ENCODE peak calls at places on chromosomes 7 and 10, in five cellular contexts. One of them, this sample, is unnamed.

GRCh38 chr7:24786941-24787340 is 29.7 kb upstream of the GSDME start:
- DNase-seq in H9: no peak
- DNase-seq in mesendoderm: peak; percentile 16
- DNase-seq in mesenchymal stem cell: peak; percentile 88
- DNase-seq in IMR-90: peak; percentile 99
- DNase-seq in this sample: no peak

GRCh38 chr7:44274623-44274975 is 50.8 kb downstream of the CAMK2B start:
- DNase-seq in IMR-90: no peak
- DNase-seq in mesenchymal stem cell: no peak
- DNase-seq in H9: no peak
- DNase-seq in mesendoderm: no peak
- DNase-seq in this sample: no peak

GRCh38 chr10:132867801-132868644 is 74.3 kb downstream of the CFAP46 start:
- DNase-seq in mesenchymal stem cell: no peak
- DNase-seq in IMR-90: no peak
- DNase-seq in mesendoderm: no peak
- DNase-seq in H9: peak; percentile 23
- DNase-seq in this sample: no peak

GRCh38 chr7:111877931-111878330 is 315.6 kb upstream of the IMMP2L start:
- DNase-seq in mesendoderm: no peak
- DNase-seq in H9: no peak
- DNase-seq in mesenchymal stem cell: no peak
- DNase-seq in IMR-90: no peak
- DNase-seq in this sample: no peak

GRCh38 chr10:46229144-46229563 is 57.6 kb upstream of the ANTXRL start:
- DNase-seq in IMR-90: no peak
- DNase-seq in H9: peak; percentile 67
- DNase-seq in mesendoderm: peak; percentile 84
- DNase-seq in mesenchymal stem cell: peak; percentile 18
- DNase-seq in this sample: peak; percentile 47

GRCh38 chr10:125700355-125700911 is 17.5 kb upstream of the TEX36 start:
- DNase-seq in H9: no peak
- DNase-seq in mesenchymal stem cell: no peak
- DNase-seq in IMR-90: peak; percentile 53
- DNase-seq in mesendoderm: no peak
- DNase-seq in this sample: no peak

GRCh38 chr7:23268167-23268566 is 21.6 kb downstream of the GPNMB start:
- DNase-seq in mesendoderm: no peak
- DNase-seq in IMR-90: no peak
- DNase-seq in mesenchymal stem cell: no peak
- DNase-seq in H9: no peak
- DNase-seq in this sample: no peak

GRCh38 chr7:44533301-44534055 is 7.7 kb downstream of the NPC1L1 start:
- DNase-seq in H9: no peak
- DNase-seq in IMR-90: peak; percentile 41
- DNase-seq in mesenchymal stem cell: peak; percentile 71
- DNase-seq in mesendoderm: no peak
- DNase-seq in this sample: no peak

GRCh38 chr7:1055084-1055450 is 10.7 kb downstream of the GPR146 start:
- DNase-seq in mesendoderm: no peak
- DNase-seq in IMR-90: peak; percentile 26
- DNase-seq in H9: no peak
- DNase-seq in mesenchymal stem cell: no peak
- DNase-seq in this sample: no peak

GRCh38 chr10:120578123-120578522 is 121.1 kb downstream of the PLPP4 start:
- DNase-seq in mesenchymal stem cell: no peak
- DNase-seq in mesendoderm: no peak
- DNase-seq in H9: no peak
- DNase-seq in IMR-90: no peak
- DNase-seq in this sample: no peak

GRCh38 chr7:21253740-21254687 is 173.9 kb upstream of the SP4 start:
- DNase-seq in H9: peak; percentile 77
- DNase-seq in mesendoderm: peak; percentile 91
- DNase-seq in IMR-90: peak; percentile 26
- DNase-seq in mesenchymal stem cell: peak; percentile 69
- DNase-seq in this sample: peak; percentile 85

GRCh38 chr10:79475877-79476276 is 30.5 kb upstream of the ZCCHC24 start:
- DNase-seq in mesenchymal stem cell: no peak
- DNase-seq in mesendoderm: no peak
- DNase-seq in H9: no peak
- DNase-seq in IMR-90: no peak
- DNase-seq in this sample: no peak

GRCh38 chr10:109205929-109206585 is 717.3 kb downstream of the XPNPEP1 start:
- DNase-seq in IMR-90: peak; percentile 93
- DNase-seq in mesenchymal stem cell: peak; percentile 80
- DNase-seq in H9: no peak
- DNase-seq in mesendoderm: peak; percentile 77
- DNase-seq in this sample: no peak

GRCh38 chr7:32119790-32120196 is 49.6 kb upstream of the PDE1C start:
- DNase-seq in H9: peak; percentile 36
- DNase-seq in mesendoderm: peak; percentile 27
- DNase-seq in IMR-90: no peak
- DNase-seq in mesenchymal stem cell: no peak
- DNase-seq in this sample: no peak

GRCh38 chr10:72692897-72693598 is 1.1 kb downstream of the MCU start:
- DNase-seq in mesenchymal stem cell: peak; percentile 46
- DNase-seq in mesendoderm: peak; percentile 34
- DNase-seq in H9: no peak
- DNase-seq in IMR-90: peak; percentile 18
- DNase-seq in this sample: no peak

DNA sequence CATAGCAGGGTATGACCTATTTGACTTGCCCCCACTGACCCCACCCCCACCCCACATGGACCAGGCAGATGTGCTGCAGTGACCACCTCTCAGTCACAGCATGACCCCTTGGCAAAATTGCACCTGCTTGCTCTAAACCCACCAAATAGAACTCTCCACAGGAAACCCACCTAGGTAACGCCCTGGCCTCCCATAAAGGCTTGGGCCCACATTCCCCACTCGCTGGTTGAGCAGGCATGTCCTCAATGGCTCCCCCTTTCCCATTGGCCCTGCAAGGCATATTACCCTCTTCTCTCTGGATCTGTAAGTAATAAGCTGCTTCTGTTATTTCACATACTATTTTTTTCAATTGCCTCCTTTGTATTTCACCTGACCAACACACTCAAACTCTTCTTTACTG is 2.7 kb downstream of the IFIT1 start:
- DNase-seq in mesenchymal stem cell: no peak
- DNase-seq in H9: no peak
- DNase-seq in IMR-90: no peak
- DNase-seq in mesendoderm: no peak
- DNase-seq in this sample: no peak
- H2AK5ac ChIP-seq in mesenchymal stem cell: no peak overlapping the region
- H2AK5ac ChIP-seq in H9: no peak overlapping the region
- H2AK5ac ChIP-seq in IMR-90: peak overlapping the region; percentile 38
- H2AK5ac ChIP-seq in mesendoderm: no peak overlapping the region
- H2AK5ac ChIP-seq in this sample: no peak overlapping the region

DNA sequence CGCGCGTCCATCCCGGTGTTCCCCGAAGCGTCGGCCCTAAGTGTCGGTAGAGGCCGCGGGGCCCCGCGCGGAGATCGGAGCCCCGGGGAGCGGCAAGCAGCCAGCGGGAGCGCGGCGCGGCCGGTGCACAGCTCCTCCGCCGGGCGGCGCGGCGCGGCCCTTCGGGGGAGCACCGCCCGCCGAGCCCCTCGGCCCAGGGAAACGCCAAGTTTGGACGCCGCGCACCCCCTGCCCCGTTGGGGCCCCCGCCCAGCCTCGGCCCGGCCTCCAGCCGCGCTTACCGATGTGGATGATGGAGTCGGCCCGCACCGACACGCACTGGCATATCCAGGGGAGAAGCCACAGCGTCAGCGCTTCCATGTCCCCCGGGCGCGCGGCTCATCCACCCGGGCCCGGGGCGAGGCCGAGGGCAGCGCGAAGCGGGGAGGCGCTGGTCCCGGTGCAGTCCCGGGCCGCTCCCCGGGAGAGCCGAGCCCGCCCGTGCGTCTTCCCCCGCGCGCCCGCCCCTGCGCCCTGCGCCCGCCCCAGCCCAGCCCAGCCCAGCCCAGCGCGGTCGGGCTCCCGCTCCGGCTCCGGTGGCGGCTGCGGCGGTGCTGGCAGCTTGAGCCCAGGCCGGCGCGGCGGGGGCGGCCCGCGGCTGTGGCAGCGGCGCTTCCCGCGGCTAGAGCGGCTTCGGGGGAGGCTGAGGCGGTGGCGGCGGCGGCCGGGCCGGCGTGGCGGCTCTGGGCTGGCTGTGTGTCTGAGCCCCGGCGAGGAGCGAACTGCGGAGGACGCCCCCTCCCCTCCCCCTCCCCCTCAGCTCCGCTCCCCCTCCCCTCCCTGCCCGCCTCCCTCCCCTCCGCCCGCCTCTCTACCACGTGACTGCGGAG is at the start of gene GRID1:
- DNase-seq in H9: peak; percentile 74
- DNase-seq in mesenchymal stem cell: peak; percentile 6
- DNase-seq in mesendoderm: peak; percentile 56
- DNase-seq in IMR-90: no peak
- DNase-seq in this sample: no peak
- H2AK5ac ChIP-seq in H9: no peak within 1 kb of the TSS
- H2AK5ac ChIP-seq in mesenchymal stem cell: no peak within 1 kb of the TSS
- H2AK5ac ChIP-seq in mesendoderm: no peak within 1 kb of the TSS
- H2AK5ac ChIP-seq in IMR-90: no peak within 1 kb of the TSS
- H2AK5ac ChIP-seq in this sample: peak within 1 kb of the TSS; percentile 90

DNA sequence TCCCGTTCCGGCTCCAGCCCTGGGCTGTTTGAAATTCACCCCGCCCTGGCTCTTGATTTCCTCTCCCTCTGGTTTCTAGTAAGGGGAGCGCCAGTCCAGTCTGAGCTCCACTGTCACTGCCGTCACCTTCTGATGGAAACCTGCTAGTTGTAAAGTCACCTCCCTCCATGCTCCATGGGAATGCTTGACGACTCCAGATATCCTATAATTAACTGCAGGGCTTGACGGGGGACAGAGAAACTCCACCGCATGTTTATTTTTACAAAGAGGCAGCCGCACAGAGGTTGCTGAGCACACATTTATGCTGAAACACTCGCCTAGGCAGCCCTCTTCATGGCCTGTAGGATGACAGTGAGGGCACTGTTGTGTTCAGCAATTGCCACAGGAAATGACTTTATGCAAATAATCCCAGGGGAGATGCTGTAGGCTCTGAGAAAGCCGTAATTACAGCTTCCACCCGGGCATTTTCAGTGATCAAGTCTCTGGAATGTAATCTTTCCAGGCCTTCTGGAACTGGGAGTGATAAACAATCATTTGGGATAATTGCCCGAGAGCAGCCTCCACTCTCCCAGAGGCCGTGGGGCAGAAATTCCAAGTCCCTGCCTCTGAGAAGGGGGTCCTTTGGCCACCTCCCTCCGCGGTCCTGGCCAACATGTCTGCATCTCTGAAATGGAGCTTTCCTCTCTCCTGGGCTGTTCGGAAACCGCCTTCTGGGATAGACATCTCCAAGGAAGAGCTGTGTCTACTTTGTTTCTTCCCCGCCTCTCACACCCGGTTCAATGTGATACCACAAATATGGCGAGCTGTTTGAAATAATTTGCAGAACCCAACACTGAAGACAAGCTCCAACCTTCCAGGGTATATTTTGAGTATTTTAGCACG is 300.5 kb downstream of the KLF6 start:
- DNase-seq in H9: no peak
- DNase-seq in mesendoderm: peak; percentile 66
- DNase-seq in mesenchymal stem cell: peak; percentile 90
- DNase-seq in IMR-90: peak; percentile 73
- DNase-seq in this sample: no peak
- H2AK5ac ChIP-seq in H9: no peak overlapping the region
- H2AK5ac ChIP-seq in mesendoderm: no peak overlapping the region
- H2AK5ac ChIP-seq in mesenchymal stem cell: peak overlapping the region; percentile 40
- H2AK5ac ChIP-seq in IMR-90: peak overlapping the region; percentile 63
- H2AK5ac ChIP-seq in this sample: no peak overlapping the region

GRCh38 chr7:105654994-105655900 is 74.0 kb upstream of the EFCAB10 start:
- DNase-seq in mesenchymal stem cell: peak; percentile 57
- DNase-seq in mesendoderm: peak; percentile 98
- DNase-seq in H9: peak; percentile 86
- DNase-seq in IMR-90: peak; percentile 67
- DNase-seq in this sample: no peak
- H2AK5ac ChIP-seq in mesenchymal stem cell: no peak overlapping the region
- H2AK5ac ChIP-seq in mesendoderm: peak overlapping the region; percentile 8
- H2AK5ac ChIP-seq in H9: no peak overlapping the region
- H2AK5ac ChIP-seq in IMR-90: no peak overlapping the region
- H2AK5ac ChIP-seq in this sample: no peak overlapping the region

GRCh38 chr7:131626643-131627042 is 70.2 kb upstream of the PODXL start:
- DNase-seq in H9: no peak
- DNase-seq in mesenchymal stem cell: no peak
- DNase-seq in IMR-90: no peak
- DNase-seq in mesendoderm: no peak
- DNase-seq in this sample: no peak

GRCh38 chr7:131625817-131626372 is 69.5 kb upstream of the PODXL start:
- DNase-seq in mesendoderm: peak; percentile 99
- DNase-seq in IMR-90: peak; percentile 91
- DNase-seq in mesenchymal stem cell: peak; percentile 85
- DNase-seq in H9: peak; percentile 91
- DNase-seq in this sample: peak; percentile 55

GRCh38 chr7:131628634-131629033 is 72.2 kb upstream of the PODXL start:
- DNase-seq in mesendoderm: no peak
- DNase-seq in H9: no peak
- DNase-seq in IMR-90: no peak
- DNase-seq in mesenchymal stem cell: no peak
- DNase-seq in this sample: no peak

GRCh38 chr7:131629203-131629871 is 72.9 kb upstream of the PODXL start:
- DNase-seq in mesendoderm: no peak
- DNase-seq in H9: no peak
- DNase-seq in mesenchymal stem cell: peak; percentile 55
- DNase-seq in IMR-90: peak; percentile 66
- DNase-seq in this sample: no peak

GRCh38 chr7:131627589-131628212 is 71.3 kb upstream of the PODXL start:
- DNase-seq in mesenchymal stem cell: no peak
- DNase-seq in H9: no peak
- DNase-seq in mesendoderm: no peak
- DNase-seq in IMR-90: no peak
- DNase-seq in this sample: no peak
- H2AK5ac ChIP-seq in mesenchymal stem cell: no peak overlapping the region
- H2AK5ac ChIP-seq in H9: no peak overlapping the region
- H2AK5ac ChIP-seq in mesendoderm: peak overlapping the region; percentile 37
- H2AK5ac ChIP-seq in IMR-90: peak overlapping the region; percentile 78
- H2AK5ac ChIP-seq in this sample: no peak overlapping the region